ENCODE peak calls at places on chromosomes 12 and 14, in six cellular contexts. H, J, R, F, V and I are unnamed samples. For H3K4me1, the result is how much of the 10 kb centered on the place peaks cover.

GRCh38 chr12:58503731-58504520 is 416.4 kb downstream of the LRIG3 start:
- DNase-seq in V (no peak), F (no peak), R (no peak), H (peak), J (no peak), I (no peak)

GRCh38 chr14:39339003-39339402 is 93.2 kb downstream of the FBXO33 start:
- DNase-seq in F (no peak), R (no peak), J (no peak), H (no peak), V (no peak), I (no peak)

GRCh38 chr12:85947286-85947685 is 73.2 kb downstream of the NTS start:
- DNase-seq in V (no peak), J (no peak), F (no peak), H (no peak), R (no peak), I (no peak)

GRCh38 chr12:14955876-14956811 is 5.3 kb downstream of the ARHGDIB start:
- DNase-seq in R (peak), J (no peak), V (no peak), F (no peak), H (no peak), I (no peak)

GRCh38 chr14:39873793-39874192 is 441.6 kb upstream of the FBXO33 start:
- DNase-seq in J (no peak), V (no peak), R (no peak), H (no peak), F (peak), I (no peak)

GRCh38 chr12:9334026-9334692 is 126.0 kb upstream of the PZP start:
- DNase-seq in R (no peak), V (no peak), J (no peak), H (peak), F (no peak), I (peak)

GRCh38 chr14:30596972-30597371 is 25.1 kb upstream of the SCFD1 start:
- DNase-seq in H (no peak), F (no peak), R (no peak), J (no peak), V (no peak), I (no peak)

GRCh38 chr14:33589334-33589733 is 361.5 kb downstream of the EGLN3 start:
- DNase-seq in H (peak), R (no peak), F (peak), J (no peak), V (no peak), I (peak)

GRCh38 chr14:98896476-98896875 is 375.5 kb downstream of the BCL11B start:
- DNase-seq in V (no peak), R (no peak), F (no peak), J (no peak), H (no peak), I (no peak)

GRCh38 chr14:65835501-65835900 is 423.0 kb downstream of the FUT8 start:
- DNase-seq in H (no peak), F (no peak), R (no peak), V (no peak), J (no peak), I (no peak)

GRCh38 chr12:117662220-117662619 is 300.8 kb upstream of the NOS1 start:
- DNase-seq in F (no peak), R (no peak), J (no peak), V (no peak), H (no peak), I (no peak)

GRCh38 chr14:100525615-100526014 is 61.6 kb downstream of the BEGAIN start:
- DNase-seq in F (no peak), J (no peak), V (no peak), R (no peak), H (no peak), I (no peak)

GRCh38 chr14:96100171-96101064 is 61.3 kb downstream of the C14orf132 start:
- DNase-seq in V (peak), H (peak), J (peak), F (peak), R (peak), I (peak)

GRCh38 chr12:93621986-93622385 is 49.5 kb downstream of the SOCS2 start:
- DNase-seq in R (no peak), H (peak), J (no peak), F (no peak), V (no peak), I (peak)

GRCh38 chr14:77241955-77242354 is 29.1 kb downstream of the NGB start:
- DNase-seq in J (no peak), R (no peak), V (no peak), F (peak), H (no peak), I (no peak)

GRCh38 chr12:104136577-104136976 is 1.4 kb downstream of the NFYB start:
- DNase-seq in F (peak), J (no peak), R (no peak), V (no peak), H (peak), I (peak)

GRCh38 chr12:124919646-124920352 is 5.3 kb upstream of the UBC start:
- DNase-seq in H (peak), V (no peak), F (peak), J (no peak), R (peak), I (peak)

GRCh38 chr14:21978184-21978998 is 304.8 kb upstream of the OR4E1 start:
- DNase-seq in V (peak), F (peak), J (peak), R (peak), H (no peak), I (no peak)

GRCh38 chr14:104120281-104120741 is 18.1 kb upstream of the KIF26A start:
- DNase-seq in V (no peak), H (no peak), J (no peak), F (peak), R (no peak), I (no peak)

GRCh38 chr12:71970031-71970430 is 31.4 kb downstream of the TPH2 start:
- DNase-seq in F (no peak), R (no peak), H (no peak), J (no peak), V (no peak), I (no peak)

GRCh38 chr12:117821480-117822175 is 147.2 kb downstream of the KSR2 start:
- DNase-seq in R (no peak), V (no peak), J (no peak), F (peak), H (no peak), I (no peak)

GRCh38 chr14:97442363-97442762 is 645.2 kb downstream of the VRK1 start:
- DNase-seq in J (no peak), V (no peak), H (no peak), R (no peak), F (no peak), I (no peak)

GRCh38 chr14:56708704-56709103 is 101.6 kb downstream of the OTX2 start:
- DNase-seq in R (no peak), V (no peak), H (no peak), J (no peak), F (no peak), I (no peak)

GRCh38 chr14:100065161-100065871 is at the start of gene EVL:
- DNase-seq in V (no peak), H (no peak), R (peak), J (no peak), F (no peak), I (no peak)

GRCh38 chr12:58395470-58395869 is 454.1 kb downstream of the ATP23 start:
- DNase-seq in F (peak), V (no peak), R (no peak), J (peak), H (peak), I (peak)

GRCh38 chr14:95440951-95441350 is 75.5 kb downstream of the SYNE3 start:
- DNase-seq in J (no peak), V (no peak), R (no peak), F (no peak), H (peak), I (no peak)

GRCh38 chr12:5593056-5593455 is 161.1 kb downstream of the NTF3 start:
- DNase-seq in R (no peak), J (no peak), V (no peak), H (no peak), F (no peak), I (no peak)

GRCh38 chr14:24838945-24839616 is 205.1 kb upstream of the GZMB start:
- DNase-seq in V (no peak), R (no peak), J (no peak), F (no peak), H (no peak), I (no peak)

GRCh38 chr12:125689576-125690410 is 624.6 kb downstream of the AACS start:
- DNase-seq in F (no peak), R (no peak), J (no peak), H (no peak), V (no peak), I (no peak)

GRCh38 chr12:15669256-15669948 is 119.8 kb downstream of the EPS8 start:
- DNase-seq in J (no peak), V (no peak), R (no peak), H (peak), F (no peak), I (peak)

GRCh38 chr14:63045234-63045611 is at the start of gene KCNH5:
- DNase-seq in R (peak), F (peak), H (peak), J (no peak), V (peak), I (peak)

DNA sequence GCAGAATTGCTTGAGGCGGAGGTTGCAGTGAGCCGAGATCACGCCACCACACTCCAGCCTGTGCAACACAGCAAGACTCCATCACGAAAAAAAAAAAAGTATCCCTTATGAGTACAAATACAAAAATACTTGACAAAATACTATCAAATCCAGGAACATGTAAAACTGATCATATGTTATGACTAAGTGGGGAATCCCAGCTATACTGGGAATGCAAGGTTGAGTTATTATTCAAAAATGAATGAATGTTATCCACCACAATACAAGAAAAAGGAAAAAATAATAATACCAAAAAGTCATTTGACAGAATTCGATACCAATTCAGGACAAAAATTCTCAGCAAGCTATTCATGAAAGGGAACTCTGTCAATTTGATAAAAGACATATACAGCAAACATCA is 32.6 kb downstream of the MOK start:
- DNase-seq in J (no peak), V (no peak), F (no peak), R (no peak), H (peak), I (peak)
- H3K4me2 ChIP-seq in J (no peak), V (no peak), F (no peak), R (no peak), H (no peak), I (no peak)

DNA sequence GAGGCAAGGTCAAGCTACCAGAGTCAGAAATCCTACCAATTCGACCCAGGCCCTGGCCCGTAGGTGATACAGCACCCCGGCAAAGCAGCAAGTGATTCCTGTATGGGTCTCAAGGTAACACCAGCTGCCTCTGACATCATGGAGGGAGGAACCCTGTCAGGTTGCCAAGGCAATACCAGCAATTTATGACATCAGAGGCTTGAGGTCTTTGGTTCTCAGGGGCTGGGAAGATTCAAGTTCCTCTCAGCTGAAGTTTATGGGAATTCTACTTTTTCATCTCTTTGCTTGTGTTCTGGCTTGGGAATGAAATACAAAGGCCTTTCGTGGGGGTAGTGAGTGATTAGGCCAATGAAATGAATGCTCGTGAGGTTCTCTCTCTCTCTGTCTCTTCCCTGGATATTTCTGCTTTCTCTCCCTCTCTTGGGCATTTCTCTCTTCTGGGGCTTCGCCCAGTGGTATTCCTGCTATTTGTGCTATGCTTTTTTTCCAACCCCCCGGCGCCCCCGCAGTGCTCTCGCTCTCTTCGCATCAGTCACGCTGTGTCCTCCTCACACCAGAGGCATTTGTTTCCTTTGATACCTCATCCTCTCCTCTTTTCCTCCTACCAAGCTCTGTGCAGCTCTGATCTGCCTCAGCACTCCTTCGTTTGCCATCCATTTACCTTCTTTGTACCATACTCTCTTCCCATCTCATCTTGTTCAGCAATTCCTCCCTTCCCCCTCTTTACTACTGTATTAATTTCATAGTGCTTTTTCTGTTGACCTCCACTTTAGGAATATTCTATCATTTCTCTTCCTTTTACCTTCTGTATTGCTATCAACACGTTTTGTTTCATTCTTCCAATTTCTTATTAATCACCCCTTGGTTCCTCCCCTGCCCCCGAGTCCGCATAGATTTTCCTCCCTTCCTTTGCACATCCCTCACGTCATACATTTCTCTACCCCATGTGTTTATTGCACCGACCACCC is 2.9 kb downstream of the ZFHX2 start:
- DNase-seq in H (peak), V (no peak), F (no peak), J (no peak), R (no peak), I (peak)
- H3K4me1 ChIP-seq in H (under half), V (under half), F (under half), J (under half), R (under half), I (under half)

GRCh38 chr12:107379852-107380567 is 286.7 kb upstream of the CRY1 start:
- DNase-seq in H (peak), V (peak), F (peak), R (no peak), J (peak), I (peak)
- H3K4me2 ChIP-seq in H (peak), V (peak), F (peak), R (no peak), J (peak), I (peak)

DNA sequence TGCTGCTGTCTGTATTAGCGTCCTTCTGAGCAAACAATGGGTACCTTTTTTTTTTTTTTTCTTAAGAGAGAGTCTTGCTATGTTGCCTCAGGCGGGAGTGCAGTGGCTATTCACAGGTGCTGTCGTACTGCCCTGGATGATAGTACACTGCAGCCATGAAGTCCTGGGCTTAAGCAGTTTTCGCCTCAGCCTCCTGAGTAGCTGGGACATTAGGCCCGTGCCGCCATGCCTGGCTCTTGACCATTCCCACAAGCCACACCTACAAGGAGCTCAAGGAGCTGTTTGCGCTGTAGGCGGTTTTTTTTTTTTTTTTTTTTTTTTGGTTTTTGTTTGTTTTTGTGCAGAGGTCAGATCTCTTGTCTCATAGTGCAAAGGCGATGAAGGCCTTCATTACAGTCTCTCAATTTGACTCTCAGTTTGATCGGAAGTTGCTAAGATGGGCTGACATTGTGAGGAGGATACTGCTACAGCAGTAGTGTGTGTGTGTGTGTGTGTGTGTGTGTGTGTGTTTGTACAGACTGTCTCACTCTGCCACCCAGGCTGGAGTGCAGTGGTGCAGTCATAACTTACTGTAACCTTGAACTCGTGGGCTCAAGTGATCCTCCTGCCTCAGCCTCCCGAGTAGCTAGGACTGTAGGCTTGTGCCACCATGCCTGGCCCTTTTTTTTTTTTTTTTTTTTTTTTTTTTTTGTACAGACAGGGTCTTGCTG is 34.2 kb downstream of the TRAF3 start:
- DNase-seq in J (no peak), H (no peak), F (no peak), V (no peak), R (peak), I (no peak)
- H3K4me1 ChIP-seq in J (under half), H (under half), F (under half), V (under half), R (under half), I (under half)

GRCh38 chr12:107801150-107801549 is 26.6 kb downstream of the ASCL4 start:
- DNase-seq in J (no peak), F (no peak), H (peak), R (no peak), V (no peak), I (peak)
- H3K4me2 ChIP-seq in J (no peak), F (no peak), H (no peak), R (no peak), V (no peak), I (no peak)

GRCh38 chr14:54651649-54652048 is 84.7 kb downstream of the SAMD4A start:
- DNase-seq in V (no peak), J (no peak), F (peak), R (no peak), H (peak), I (peak)

GRCh38 chr14:54650331-54651017 is 83.5 kb downstream of the SAMD4A start:
- DNase-seq in V (peak), J (no peak), H (peak), R (no peak), F (peak), I (peak)

GRCh38 chr14:54652890-54653201 is 85.9 kb downstream of the SAMD4A start:
- DNase-seq in J (no peak), F (no peak), H (no peak), V (no peak), R (no peak), I (no peak)

GRCh38 chr14:54652188-54652889 is 85.4 kb downstream of the SAMD4A start:
- DNase-seq in J (peak), R (no peak), V (peak), H (peak), F (peak), I (peak)

DNA sequence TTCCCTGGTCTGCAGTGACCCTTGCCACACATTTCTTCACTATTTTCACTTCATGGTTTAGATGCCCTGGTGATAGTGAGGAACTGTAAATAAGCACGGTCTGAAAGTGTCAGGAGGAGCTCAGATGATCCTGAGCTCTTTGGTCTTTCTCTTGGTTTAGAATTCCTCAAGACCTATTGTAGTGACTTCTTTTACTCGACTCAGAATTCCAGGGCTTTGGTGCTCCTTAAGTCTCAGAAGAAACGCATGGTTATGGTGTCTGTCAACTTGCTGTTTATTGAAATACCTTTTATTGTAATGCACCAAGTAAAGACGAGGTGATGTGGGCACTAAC is 84.1 kb downstream of the SAMD4A start:
- DNase-seq in H (no peak), R (no peak), V (peak), J (no peak), F (no peak), I (no peak)
- H3K4me1 ChIP-seq in H (under half), R (under half), V (half or more), J (half or more), F (half or more), I (half or more)

DNA sequence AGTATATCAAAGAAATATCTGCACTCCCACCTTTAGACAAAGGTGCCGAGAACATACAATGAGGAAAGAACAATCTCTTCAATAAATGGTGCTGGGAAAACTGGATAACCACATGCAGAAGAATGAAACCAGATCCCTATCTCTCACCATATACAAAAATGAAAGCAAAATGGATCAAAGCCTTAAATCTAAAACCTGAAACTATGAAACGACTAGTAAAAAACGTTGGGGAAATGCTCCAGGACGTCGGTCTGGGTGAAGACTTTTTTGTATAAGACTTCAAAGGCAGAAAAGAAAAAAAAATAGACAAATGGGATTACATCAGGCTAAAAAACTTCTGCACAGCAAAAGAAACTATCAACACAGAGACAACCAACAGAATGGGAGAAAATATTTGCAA is 83.8 kb downstream of the PPM1A start:
- DNase-seq in V (no peak), R (peak), F (no peak), J (no peak), H (no peak), I (no peak)
- H3K4me2 ChIP-seq in V (peak), R (peak), F (no peak), J (no peak), H (no peak), I (no peak)

DNA sequence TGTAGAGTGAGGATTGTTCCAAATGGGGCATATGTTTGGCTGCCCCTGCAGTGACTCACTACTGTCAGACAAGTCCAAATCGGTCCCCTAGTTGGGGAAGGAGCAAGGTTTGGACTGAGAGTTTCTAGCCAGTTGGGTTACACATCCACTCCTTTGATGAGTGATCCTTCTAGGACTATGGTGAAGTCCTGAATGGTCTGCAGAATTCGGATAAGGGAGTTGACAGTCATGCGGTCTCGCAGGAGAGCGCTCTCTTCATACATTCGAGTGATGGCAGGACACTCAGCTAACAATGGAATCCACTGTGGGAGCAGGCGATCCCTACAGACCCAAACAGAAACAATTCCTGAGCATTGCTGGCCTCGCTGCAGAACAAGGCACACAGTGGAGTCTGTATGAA is 61.5 kb upstream of the SINHCAF start:
- DNase-seq in J (no peak), H (no peak), V (no peak), F (no peak), R (no peak), I (no peak)
- H3K4me1 ChIP-seq in J (under half), H (under half), V (under half), F (under half), R (under half), I (under half)